ENCODE peak calls at places on chromosomes 13 and 19, in eight cellular contexts. One of them, this sample, is unnamed.

GRCh38 chr13:104483631-104484030 is 1417.4 kb upstream of the SLC10A2 start:
- DNase-seq in aorta: no peak
- DNase-seq in uterus: no peak
- DNase-seq in hepatocyte: no peak
- DNase-seq in body of pancreas: no peak
- DNase-seq in neuronal stem cell: no peak
- DNase-seq in GM23338: no peak
- DNase-seq in CD4-positive, alpha-beta T cell: no peak
- DNase-seq in this sample: no peak

GRCh38 chr13:28485551-28485950 is 9.4 kb downstream of the FLT1 start:
- DNase-seq in neuronal stem cell: no peak
- DNase-seq in CD4-positive, alpha-beta T cell: no peak
- DNase-seq in hepatocyte: no peak
- DNase-seq in GM23338: peak; percentile 21
- DNase-seq in aorta: no peak
- DNase-seq in uterus: no peak
- DNase-seq in body of pancreas: no peak
- DNase-seq in this sample: no peak

GRCh38 chr19:39941615-39942507 is 7.4 kb upstream of the FCGBP start:
- DNase-seq in uterus: no peak
- DNase-seq in hepatocyte: no peak
- DNase-seq in CD4-positive, alpha-beta T cell: peak; percentile 14
- DNase-seq in GM23338: no peak
- DNase-seq in body of pancreas: no peak
- DNase-seq in aorta: no peak
- DNase-seq in neuronal stem cell: peak; percentile 6
- DNase-seq in this sample: no peak

GRCh38 chr19:39792999-39793546 is 14.4 kb downstream of the LEUTX start:
- DNase-seq in neuronal stem cell: peak; percentile 83
- DNase-seq in hepatocyte: peak; percentile 87
- DNase-seq in body of pancreas: peak; percentile 75
- DNase-seq in aorta: peak; percentile 94
- DNase-seq in GM23338: peak; percentile 93
- DNase-seq in uterus: peak; percentile 60
- DNase-seq in CD4-positive, alpha-beta T cell: peak; percentile 66
- DNase-seq in this sample: peak; percentile 81

GRCh38 chr19:44795398-44795987 is 13.4 kb upstream of the BCAM start:
- DNase-seq in neuronal stem cell: no peak
- DNase-seq in body of pancreas: no peak
- DNase-seq in aorta: no peak
- DNase-seq in CD4-positive, alpha-beta T cell: no peak
- DNase-seq in hepatocyte: no peak
- DNase-seq in GM23338: no peak
- DNase-seq in uterus: no peak
- DNase-seq in this sample: no peak

GRCh38 chr13:73879346-73880020 is 254.7 kb downstream of the KLF12 start:
- DNase-seq in hepatocyte: no peak
- DNase-seq in body of pancreas: no peak
- DNase-seq in neuronal stem cell: no peak
- DNase-seq in CD4-positive, alpha-beta T cell: no peak
- DNase-seq in aorta: no peak
- DNase-seq in uterus: no peak
- DNase-seq in GM23338: no peak
- DNase-seq in this sample: no peak

GRCh38 chr13:84362777-84363176 is 480.5 kb upstream of the SLITRK1 start:
- DNase-seq in CD4-positive, alpha-beta T cell: no peak
- DNase-seq in uterus: no peak
- DNase-seq in body of pancreas: no peak
- DNase-seq in hepatocyte: no peak
- DNase-seq in GM23338: peak; percentile 11
- DNase-seq in neuronal stem cell: no peak
- DNase-seq in aorta: no peak
- DNase-seq in this sample: no peak

GRCh38 chr13:26230703-26231102 is 8.6 kb upstream of the RNF6 start:
- DNase-seq in aorta: no peak
- DNase-seq in uterus: no peak
- DNase-seq in neuronal stem cell: no peak
- DNase-seq in CD4-positive, alpha-beta T cell: no peak
- DNase-seq in GM23338: no peak
- DNase-seq in hepatocyte: no peak
- DNase-seq in body of pancreas: no peak
- DNase-seq in this sample: no peak

GRCh38 chr13:100208596-100208995 is 119.7 kb downstream of the PCCA start:
- DNase-seq in GM23338: no peak
- DNase-seq in body of pancreas: no peak
- DNase-seq in hepatocyte: no peak
- DNase-seq in aorta: no peak
- DNase-seq in CD4-positive, alpha-beta T cell: no peak
- DNase-seq in neuronal stem cell: no peak
- DNase-seq in uterus: no peak
- DNase-seq in this sample: no peak

GRCh38 chr13:58298556-58299135 is 667.1 kb downstream of the PCDH17 start:
- DNase-seq in GM23338: no peak
- DNase-seq in uterus: no peak
- DNase-seq in CD4-positive, alpha-beta T cell: no peak
- DNase-seq in neuronal stem cell: no peak
- DNase-seq in body of pancreas: no peak
- DNase-seq in hepatocyte: no peak
- DNase-seq in aorta: no peak
- DNase-seq in this sample: no peak

GRCh38 chr19:4208385-4209094 is 20.8 kb upstream of the EBI3 start:
- DNase-seq in aorta: no peak
- DNase-seq in neuronal stem cell: no peak
- DNase-seq in CD4-positive, alpha-beta T cell: no peak
- DNase-seq in body of pancreas: no peak
- DNase-seq in hepatocyte: peak; percentile 55
- DNase-seq in GM23338: peak; percentile 78
- DNase-seq in uterus: no peak
- DNase-seq in this sample: no peak

GRCh38 chr19:3343619-3344502 is 22.5 kb upstream of the NFIC start:
- DNase-seq in CD4-positive, alpha-beta T cell: peak; percentile 24
- DNase-seq in uterus: peak; percentile 88
- DNase-seq in body of pancreas: peak; percentile 90
- DNase-seq in neuronal stem cell: no peak
- DNase-seq in hepatocyte: no peak
- DNase-seq in GM23338: peak; percentile 66
- DNase-seq in aorta: peak; percentile 94
- DNase-seq in this sample: peak; percentile 96

GRCh38 chr19:54560881-54561385 is 12.7 kb upstream of the LILRA2 start:
- DNase-seq in aorta: no peak
- DNase-seq in hepatocyte: no peak
- DNase-seq in uterus: no peak
- DNase-seq in body of pancreas: no peak
- DNase-seq in neuronal stem cell: no peak
- DNase-seq in CD4-positive, alpha-beta T cell: no peak
- DNase-seq in GM23338: no peak
- DNase-seq in this sample: no peak

GRCh38 chr19:55080915-55081772 is 5.5 kb downstream of the EPS8L1 start:
- DNase-seq in hepatocyte: peak; percentile 87
- DNase-seq in body of pancreas: peak; percentile 68
- DNase-seq in CD4-positive, alpha-beta T cell: peak; percentile 82
- DNase-seq in aorta: peak; percentile 90
- DNase-seq in GM23338: peak; percentile 92
- DNase-seq in neuronal stem cell: no peak
- DNase-seq in uterus: no peak
- DNase-seq in this sample: no peak

GRCh38 chr13:111517641-111518010 is 197.2 kb downstream of the TEX29 start:
- DNase-seq in CD4-positive, alpha-beta T cell: no peak
- DNase-seq in GM23338: no peak
- DNase-seq in aorta: no peak
- DNase-seq in body of pancreas: no peak
- DNase-seq in uterus: no peak
- DNase-seq in neuronal stem cell: no peak
- DNase-seq in hepatocyte: no peak
- DNase-seq in this sample: no peak

GRCh38 chr13:111518161-111518791 is 197.8 kb downstream of the TEX29 start:
- DNase-seq in GM23338: peak; percentile 30
- DNase-seq in hepatocyte: no peak
- DNase-seq in aorta: no peak
- DNase-seq in CD4-positive, alpha-beta T cell: no peak
- DNase-seq in neuronal stem cell: no peak
- DNase-seq in uterus: no peak
- DNase-seq in body of pancreas: peak; percentile 27
- DNase-seq in this sample: no peak

GRCh38 chr13:111519490-111520170 is 199.2 kb downstream of the TEX29 start:
- DNase-seq in aorta: peak; percentile 49
- DNase-seq in uterus: no peak
- DNase-seq in CD4-positive, alpha-beta T cell: no peak
- DNase-seq in GM23338: no peak
- DNase-seq in neuronal stem cell: no peak
- DNase-seq in hepatocyte: no peak
- DNase-seq in body of pancreas: no peak
- DNase-seq in this sample: no peak

GRCh38 chr13:111521030-111521429 is 200.6 kb downstream of the TEX29 start:
- DNase-seq in body of pancreas: no peak
- DNase-seq in neuronal stem cell: no peak
- DNase-seq in aorta: peak; percentile 47
- DNase-seq in CD4-positive, alpha-beta T cell: no peak
- DNase-seq in uterus: no peak
- DNase-seq in GM23338: no peak
- DNase-seq in hepatocyte: no peak
- DNase-seq in this sample: peak; percentile 57

GRCh38 chr13:111519041-111519440 is 198.6 kb downstream of the TEX29 start:
- DNase-seq in body of pancreas: no peak
- DNase-seq in aorta: peak; percentile 59
- DNase-seq in hepatocyte: no peak
- DNase-seq in GM23338: no peak
- DNase-seq in neuronal stem cell: no peak
- DNase-seq in CD4-positive, alpha-beta T cell: no peak
- DNase-seq in uterus: no peak
- DNase-seq in this sample: peak; percentile 60
- H3K27ac ChIP-seq in body of pancreas: no peak overlapping the region
- H3K27ac ChIP-seq in aorta: no peak overlapping the region
- H3K27ac ChIP-seq in hepatocyte: no peak overlapping the region
- H3K27ac ChIP-seq in GM23338: no peak overlapping the region
- H3K27ac ChIP-seq in neuronal stem cell: no peak overlapping the region
- H3K27ac ChIP-seq in CD4-positive, alpha-beta T cell: no peak overlapping the region
- H3K27ac ChIP-seq in uterus: no peak overlapping the region
- H3K27ac ChIP-seq in this sample: no peak overlapping the region

GRCh38 chr19:14110650-14111049 is 6.9 kb downstream of the PRKACA start:
- DNase-seq in uterus: no peak
- DNase-seq in CD4-positive, alpha-beta T cell: no peak
- DNase-seq in aorta: no peak
- DNase-seq in body of pancreas: no peak
- DNase-seq in hepatocyte: no peak
- DNase-seq in neuronal stem cell: no peak
- DNase-seq in GM23338: no peak
- DNase-seq in this sample: no peak
- H3K27ac ChIP-seq in uterus: no peak overlapping the region
- H3K27ac ChIP-seq in CD4-positive, alpha-beta T cell: no peak overlapping the region
- H3K27ac ChIP-seq in aorta: no peak overlapping the region
- H3K27ac ChIP-seq in body of pancreas: no peak overlapping the region
- H3K27ac ChIP-seq in hepatocyte: no peak overlapping the region
- H3K27ac ChIP-seq in neuronal stem cell: no peak overlapping the region
- H3K27ac ChIP-seq in GM23338: no peak overlapping the region
- H3K27ac ChIP-seq in this sample: peak overlapping the region; percentile 42

DNA sequence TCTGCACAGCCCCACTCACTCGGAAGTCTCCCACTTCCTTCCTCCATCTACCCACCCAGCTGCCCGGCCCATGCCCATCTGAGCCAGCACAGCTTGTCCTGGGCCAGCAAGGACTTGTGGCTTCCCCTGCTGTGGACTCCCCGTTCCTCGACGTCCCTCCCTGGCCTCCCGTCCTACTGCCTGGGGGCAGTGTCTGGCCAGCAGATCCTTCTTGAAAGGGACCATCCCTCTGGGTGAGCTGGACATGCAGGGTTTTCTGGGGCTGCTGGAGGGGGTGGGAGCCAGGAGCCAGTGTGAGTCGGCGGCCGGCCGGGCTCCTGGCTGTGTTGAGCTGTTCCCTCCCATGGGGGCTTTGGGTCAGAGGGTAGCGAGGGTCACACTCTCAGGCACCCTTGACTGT is 26.7 kb downstream of the CRTC1 start:
- DNase-seq in GM23338: no peak
- DNase-seq in body of pancreas: no peak
- DNase-seq in uterus: no peak
- DNase-seq in CD4-positive, alpha-beta T cell: no peak
- DNase-seq in aorta: no peak
- DNase-seq in hepatocyte: no peak
- DNase-seq in neuronal stem cell: no peak
- DNase-seq in this sample: no peak
- H3K27ac ChIP-seq in GM23338: no peak overlapping the region
- H3K27ac ChIP-seq in body of pancreas: no peak overlapping the region
- H3K27ac ChIP-seq in uterus: no peak overlapping the region
- H3K27ac ChIP-seq in CD4-positive, alpha-beta T cell: no peak overlapping the region
- H3K27ac ChIP-seq in aorta: no peak overlapping the region
- H3K27ac ChIP-seq in hepatocyte: no peak overlapping the region
- H3K27ac ChIP-seq in neuronal stem cell: no peak overlapping the region
- H3K27ac ChIP-seq in this sample: no peak overlapping the region

GRCh38 chr13:44051405-44051804 is 171.7 kb downstream of the LACC1 start:
- DNase-seq in uterus: no peak
- DNase-seq in aorta: no peak
- DNase-seq in hepatocyte: no peak
- DNase-seq in CD4-positive, alpha-beta T cell: no peak
- DNase-seq in neuronal stem cell: no peak
- DNase-seq in body of pancreas: no peak
- DNase-seq in GM23338: no peak
- DNase-seq in this sample: no peak
- H3K27ac ChIP-seq in uterus: no peak overlapping the region
- H3K27ac ChIP-seq in aorta: no peak overlapping the region
- H3K27ac ChIP-seq in hepatocyte: peak overlapping the region; percentile 54
- H3K27ac ChIP-seq in CD4-positive, alpha-beta T cell: no peak overlapping the region
- H3K27ac ChIP-seq in neuronal stem cell: no peak overlapping the region
- H3K27ac ChIP-seq in body of pancreas: no peak overlapping the region
- H3K27ac ChIP-seq in GM23338: no peak overlapping the region
- H3K27ac ChIP-seq in this sample: peak overlapping the region; percentile 18

This sample was measured in coronary artery.